ENCODE peak calls at places on chromosomes 5 and 9, in six cellular contexts. U is lower lobe of right lung, M is kidney tubule cell, Q is iPS-NIHi11, Y is D341Med, S is GM19239. R is an unnamed sample.

GRCh38 chr5:27733242-27733641 is 694.9 kb upstream of the CDH9 start:
- DNase-seq in U (no peak), S (no peak), Y (no peak), M (no peak), Q (no peak), R (no peak)

GRCh38 chr5:139402561-139403158 is 1.2 kb downstream of the SPATA24 start:
- DNase-seq in U (no peak), Q (peak), Y (peak), M (peak), S (no peak), R (peak)

GRCh38 chr5:158384535-158385421 is 525.8 kb upstream of the CLINT1 start:
- DNase-seq in S (no peak), U (no peak), Y (no peak), Q (no peak), M (peak), R (no peak)

GRCh38 chr9:112086627-112087026 is 88.5 kb downstream of the SUSD1 start:
- DNase-seq in U (no peak), S (no peak), Q (peak), Y (no peak), M (peak), R (peak)

GRCh38 chr5:31819926-31820516 is 181.1 kb downstream of the PDZD2 start:
- DNase-seq in U (no peak), Q (no peak), Y (no peak), S (no peak), M (no peak), R (no peak)

GRCh38 chr5:37840036-37840909 is at the start of gene GDNF:
- DNase-seq in U (no peak), Q (peak), S (no peak), Y (peak), M (peak), R (peak)

GRCh38 chr9:136543830-136544548 is 1.9 kb downstream of the NOTCH1 start:
- DNase-seq in Q (no peak), M (no peak), U (no peak), S (no peak), Y (no peak), R (no peak)

GRCh38 chr9:131282688-131283422 is 6.5 kb upstream of the FAM78A start:
- DNase-seq in Y (peak), Q (peak), S (no peak), U (no peak), M (no peak), R (peak)

GRCh38 chr5:9789818-9790217 is 159.7 kb upstream of the TAS2R1 start:
- DNase-seq in U (no peak), Q (no peak), S (no peak), M (no peak), Y (no peak), R (no peak)

GRCh38 chr5:135488727-135489465 is 36.7 kb upstream of the TIFAB start:
- DNase-seq in Q (peak), S (no peak), U (no peak), Y (peak), M (peak), R (peak)

GRCh38 chr9:127209220-127209619 is 55.4 kb upstream of the GARNL3 start:
- DNase-seq in Y (no peak), M (no peak), Q (no peak), U (no peak), S (no peak), R (no peak)

GRCh38 chr9:126516936-126517750 is 96.6 kb upstream of the LMX1B start:
- DNase-seq in S (no peak), Y (no peak), Q (peak), U (peak), M (peak), R (peak)

GRCh38 chr5:43182421-43182820 is 9.6 kb upstream of the NIM1K start:
- DNase-seq in M (no peak), U (no peak), Q (no peak), S (no peak), Y (no peak), R (no peak)

GRCh38 chr5:98454904-98455303 is 318.6 kb upstream of the RGMB start:
- DNase-seq in M (peak), Y (no peak), U (no peak), Q (no peak), S (no peak), R (no peak)

GRCh38 chr5:10660720-10661387 is 97.0 kb downstream of the ANKRD33B start:
- DNase-seq in S (no peak), Q (no peak), U (no peak), Y (no peak), M (no peak), R (no peak)

GRCh38 chr5:7080501-7080900 is 315.4 kb upstream of the ADCY2 start:
- DNase-seq in M (no peak), U (no peak), S (no peak), Y (no peak), Q (no peak), R (no peak)

GRCh38 chr5:155960177-155960576 is 366.8 kb upstream of the SGCD start:
- DNase-seq in M (no peak), Q (no peak), S (no peak), Y (no peak), U (no peak), R (no peak)

GRCh38 chr5:52564594-52564993 is 223.1 kb upstream of the ITGA1 start:
- DNase-seq in S (no peak), Y (no peak), Q (no peak), M (no peak), U (no peak), R (no peak)